ENCODE peak calls at places on chromosomes 4 and X, in nine cellular contexts. One of them, this sample, is unnamed.

GRCh38 chr4:138910914-138911336 is 104.7 kb upstream of the NOCT start:
- DNase-seq in activated naive CD4-positive, alpha-beta T cell treated with anti-CD3 and anti-CD28 coated beads, Interleukin-2, amount 50 U/mL, for 16 hours: no peak
- DNase-seq in T-helper 2 cell: no peak
- DNase-seq in activated T-helper 1 cell treated with anti-CD3 and anti-CD28 coated beads, Interleukin-12 subunit alpha, Interleukin-12 subunit beta, Interleukin-2, Interleukin-4 antibody, amounts not matched to agents 30 ng/mL and 10 ng/mL and 1 ng/mL, durations not matched to agents 14 hours and 24 hours and 36 hours: no peak
- DNase-seq in Caco-2: peak
- DNase-seq in T-helper 17 cell: no peak
- DNase-seq in GM03348: peak
- DNase-seq in cardiac fibroblast: peak
- DNase-seq in NCI-H1417 treated with DMSO at 0.1 percent for 48 hours: peak
- DNase-seq in this sample: no peak

GRCh38 chrX:45745479-45745878 is 544.8 kb upstream of the DIPK2B start:
- DNase-seq in NCI-H1417 treated with DMSO at 0.1 percent for 48 hours: no peak
- DNase-seq in cardiac fibroblast: peak
- DNase-seq in activated naive CD4-positive, alpha-beta T cell treated with anti-CD3 and anti-CD28 coated beads, Interleukin-2, amount 50 U/mL, for 16 hours: no peak
- DNase-seq in T-helper 2 cell: no peak
- DNase-seq in T-helper 17 cell: no peak
- DNase-seq in Caco-2: no peak
- DNase-seq in GM03348: no peak
- DNase-seq in activated T-helper 1 cell treated with anti-CD3 and anti-CD28 coated beads, Interleukin-12 subunit alpha, Interleukin-12 subunit beta, Interleukin-2, Interleukin-4 antibody, amounts not matched to agents 30 ng/mL and 10 ng/mL and 1 ng/mL, durations not matched to agents 14 hours and 24 hours and 36 hours: no peak
- DNase-seq in this sample: no peak

GRCh38 chr4:121050251-121050650 is 22.1 kb downstream of the NDNF start:
- DNase-seq in activated T-helper 1 cell treated with anti-CD3 and anti-CD28 coated beads, Interleukin-12 subunit alpha, Interleukin-12 subunit beta, Interleukin-2, Interleukin-4 antibody, amounts not matched to agents 30 ng/mL and 10 ng/mL and 1 ng/mL, durations not matched to agents 14 hours and 24 hours and 36 hours: no peak
- DNase-seq in GM03348: peak
- DNase-seq in T-helper 2 cell: no peak
- DNase-seq in NCI-H1417 treated with DMSO at 0.1 percent for 48 hours: no peak
- DNase-seq in T-helper 17 cell: no peak
- DNase-seq in cardiac fibroblast: no peak
- DNase-seq in Caco-2: no peak
- DNase-seq in activated naive CD4-positive, alpha-beta T cell treated with anti-CD3 and anti-CD28 coated beads, Interleukin-2, amount 50 U/mL, for 16 hours: no peak
- DNase-seq in this sample: no peak

GRCh38 chr4:77697860-77698599 is 92.4 kb downstream of the CXCL13 start:
- DNase-seq in Caco-2: no peak
- DNase-seq in GM03348: peak
- DNase-seq in NCI-H1417 treated with DMSO at 0.1 percent for 48 hours: no peak
- DNase-seq in T-helper 17 cell: no peak
- DNase-seq in activated T-helper 1 cell treated with anti-CD3 and anti-CD28 coated beads, Interleukin-12 subunit alpha, Interleukin-12 subunit beta, Interleukin-2, Interleukin-4 antibody, amounts not matched to agents 30 ng/mL and 10 ng/mL and 1 ng/mL, durations not matched to agents 14 hours and 24 hours and 36 hours: no peak
- DNase-seq in cardiac fibroblast: peak
- DNase-seq in T-helper 2 cell: no peak
- DNase-seq in activated naive CD4-positive, alpha-beta T cell treated with anti-CD3 and anti-CD28 coated beads, Interleukin-2, amount 50 U/mL, for 16 hours: no peak
- DNase-seq in this sample: no peak

GRCh38 chr4:124854968-124855367 is 142.4 kb upstream of the ANKRD50 start:
- DNase-seq in T-helper 17 cell: no peak
- DNase-seq in cardiac fibroblast: peak
- DNase-seq in activated naive CD4-positive, alpha-beta T cell treated with anti-CD3 and anti-CD28 coated beads, Interleukin-2, amount 50 U/mL, for 16 hours: no peak
- DNase-seq in activated T-helper 1 cell treated with anti-CD3 and anti-CD28 coated beads, Interleukin-12 subunit alpha, Interleukin-12 subunit beta, Interleukin-2, Interleukin-4 antibody, amounts not matched to agents 30 ng/mL and 10 ng/mL and 1 ng/mL, durations not matched to agents 14 hours and 24 hours and 36 hours: no peak
- DNase-seq in NCI-H1417 treated with DMSO at 0.1 percent for 48 hours: no peak
- DNase-seq in GM03348: peak
- DNase-seq in Caco-2: no peak
- DNase-seq in T-helper 2 cell: no peak
- DNase-seq in this sample: no peak

GRCh38 chr4:139241784-139242151 is 38.3 kb downstream of the MGARP start:
- DNase-seq in activated T-helper 1 cell treated with anti-CD3 and anti-CD28 coated beads, Interleukin-12 subunit alpha, Interleukin-12 subunit beta, Interleukin-2, Interleukin-4 antibody, amounts not matched to agents 30 ng/mL and 10 ng/mL and 1 ng/mL, durations not matched to agents 14 hours and 24 hours and 36 hours: no peak
- DNase-seq in T-helper 17 cell: no peak
- DNase-seq in Caco-2: no peak
- DNase-seq in cardiac fibroblast: no peak
- DNase-seq in GM03348: no peak
- DNase-seq in activated naive CD4-positive, alpha-beta T cell treated with anti-CD3 and anti-CD28 coated beads, Interleukin-2, amount 50 U/mL, for 16 hours: no peak
- DNase-seq in NCI-H1417 treated with DMSO at 0.1 percent for 48 hours: no peak
- DNase-seq in T-helper 2 cell: no peak
- DNase-seq in this sample: no peak

GRCh38 chrX:11444052-11444451 is 150.8 kb downstream of the AMELX start:
- DNase-seq in cardiac fibroblast: no peak
- DNase-seq in Caco-2: no peak
- DNase-seq in T-helper 2 cell: no peak
- DNase-seq in GM03348: no peak
- DNase-seq in activated T-helper 1 cell treated with anti-CD3 and anti-CD28 coated beads, Interleukin-12 subunit alpha, Interleukin-12 subunit beta, Interleukin-2, Interleukin-4 antibody, amounts not matched to agents 30 ng/mL and 10 ng/mL and 1 ng/mL, durations not matched to agents 14 hours and 24 hours and 36 hours: no peak
- DNase-seq in activated naive CD4-positive, alpha-beta T cell treated with anti-CD3 and anti-CD28 coated beads, Interleukin-2, amount 50 U/mL, for 16 hours: no peak
- DNase-seq in T-helper 17 cell: no peak
- DNase-seq in NCI-H1417 treated with DMSO at 0.1 percent for 48 hours: no peak
- DNase-seq in this sample: no peak

GRCh38 chrX:119758682-119759332 is 419 bp downstream of the SOWAHD start:
- DNase-seq in NCI-H1417 treated with DMSO at 0.1 percent for 48 hours: no peak
- DNase-seq in activated T-helper 1 cell treated with anti-CD3 and anti-CD28 coated beads, Interleukin-12 subunit alpha, Interleukin-12 subunit beta, Interleukin-2, Interleukin-4 antibody, amounts not matched to agents 30 ng/mL and 10 ng/mL and 1 ng/mL, durations not matched to agents 14 hours and 24 hours and 36 hours: peak
- DNase-seq in T-helper 2 cell: no peak
- DNase-seq in cardiac fibroblast: no peak
- DNase-seq in GM03348: peak
- DNase-seq in activated naive CD4-positive, alpha-beta T cell treated with anti-CD3 and anti-CD28 coated beads, Interleukin-2, amount 50 U/mL, for 16 hours: peak
- DNase-seq in T-helper 17 cell: peak
- DNase-seq in Caco-2: peak
- DNase-seq in this sample: peak

This sample was measured in naive B cell.